ENCODE peak calls at places on chromosomes 1 and 21, in four cellular contexts. One of them, this sample, is unnamed.

GRCh38 chr1:200488375-200489165 is 78.7 kb upstream of the ZNF281 start:
- DNase-seq in K562: peak
- DNase-seq in A549: peak
- DNase-seq in WTC11: peak
- DNase-seq in this sample: peak

GRCh38 chr21:45740491-45741357 is 97.2 kb downstream of the PCBP3 start:
- DNase-seq in K562: no peak
- DNase-seq in A549: no peak
- DNase-seq in WTC11: no peak
- DNase-seq in this sample: no peak

GRCh38 chr21:41953831-41954653 is at the start of gene C2CD2:
- DNase-seq in A549: peak
- DNase-seq in K562: peak
- DNase-seq in WTC11: peak
- DNase-seq in this sample: peak

GRCh38 chr1:93977546-93977945 is 68.3 kb upstream of the GCLM start:
- DNase-seq in K562: no peak
- DNase-seq in A549: no peak
- DNase-seq in WTC11: no peak
- DNase-seq in this sample: no peak

GRCh38 chr21:16330340-16331319 is 600.8 kb downstream of the USP25 start:
- DNase-seq in WTC11: peak
- DNase-seq in A549: peak
- DNase-seq in K562: no peak
- DNase-seq in this sample: peak

GRCh38 chr1:113904292-113904673 is 316 bp downstream of the AP4B1 start:
- DNase-seq in WTC11: peak
- DNase-seq in K562: peak
- DNase-seq in A549: no peak
- DNase-seq in this sample: no peak

GRCh38 chr1:39288735-39289465 is 84.4 kb downstream of the MACF1 start:
- DNase-seq in A549: no peak
- DNase-seq in K562: no peak
- DNase-seq in WTC11: no peak
- DNase-seq in this sample: no peak

GRCh38 chr1:247295274-247295684 is 36.4 kb downstream of the ZNF496 start:
- DNase-seq in WTC11: peak
- DNase-seq in A549: no peak
- DNase-seq in K562: no peak
- DNase-seq in this sample: no peak

GRCh38 chr1:117678246-117678977 is 72.6 kb downstream of the TENT5C start:
- DNase-seq in K562: no peak
- DNase-seq in WTC11: no peak
- DNase-seq in A549: no peak
- DNase-seq in this sample: no peak
- TF ChIP-seq NR3C1 in K562: no peak
- TF ChIP-seq NR3C1 in WTC11: no peak
- TF ChIP-seq NR3C1 in A549: no peak
- TF ChIP-seq NR3C1 in this sample: no peak

GRCh38 chr21:25835397-25835796 is 100.6 kb downstream of the GABPA start:
- DNase-seq in K562: no peak
- DNase-seq in A549: no peak
- DNase-seq in WTC11: no peak
- DNase-seq in this sample: no peak
- TF ChIP-seq NR3C1 in K562: no peak
- TF ChIP-seq NR3C1 in A549: no peak
- TF ChIP-seq NR3C1 in WTC11: no peak
- TF ChIP-seq NR3C1 in this sample: no peak

GRCh38 chr1:12163210-12163609 is 3.6 kb upstream of the TNFRSF1B start:
- DNase-seq in WTC11: no peak
- DNase-seq in A549: no peak
- DNase-seq in K562: no peak
- DNase-seq in this sample: no peak
- TF ChIP-seq NR3C1 in WTC11: no peak
- TF ChIP-seq NR3C1 in A549: no peak
- TF ChIP-seq NR3C1 in K562: no peak
- TF ChIP-seq NR3C1 in this sample: no peak

DNA sequence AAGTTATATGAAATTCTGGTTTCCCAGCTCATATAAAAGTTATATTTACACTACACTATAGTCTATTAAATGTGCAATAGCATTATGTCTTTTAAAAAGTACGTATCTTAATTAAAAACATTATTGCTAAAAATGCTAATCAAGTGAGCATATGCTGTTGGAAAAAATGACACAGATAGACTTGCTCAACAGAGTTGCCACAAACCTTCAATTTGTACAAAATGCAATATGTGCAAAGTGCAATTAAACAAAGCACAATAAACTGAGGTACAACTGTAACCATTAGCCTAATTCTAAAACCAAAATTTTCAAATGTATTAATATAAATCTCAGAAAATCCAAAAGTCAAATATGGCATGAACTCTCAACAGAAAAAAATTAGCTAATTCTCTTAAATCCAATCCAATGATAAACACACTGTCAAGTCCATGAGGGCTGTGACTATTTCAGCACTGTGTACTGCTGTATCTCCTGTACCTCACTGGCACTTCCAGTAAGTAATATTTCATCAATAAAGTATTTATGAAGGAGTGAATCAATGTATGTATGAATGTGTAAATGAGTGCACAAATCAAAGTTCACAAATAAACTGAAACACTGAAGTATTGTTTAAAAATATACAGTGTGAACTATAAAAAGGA is 116.3 kb downstream of the AKT3 start:
- DNase-seq in WTC11: no peak
- DNase-seq in A549: no peak
- DNase-seq in K562: no peak
- DNase-seq in this sample: no peak
- TF ChIP-seq NR3C1 in WTC11: no peak
- TF ChIP-seq NR3C1 in A549: no peak
- TF ChIP-seq NR3C1 in K562: no peak
- TF ChIP-seq NR3C1 in this sample: no peak

GRCh38 chr1:16014509-16015482 is 3.0 kb downstream of the HSPB7 start:
- DNase-seq in WTC11: no peak
- DNase-seq in K562: peak
- DNase-seq in A549: no peak
- DNase-seq in this sample: no peak
- TF ChIP-seq NR3C1 in WTC11: no peak
- TF ChIP-seq NR3C1 in K562: no peak
- TF ChIP-seq NR3C1 in A549: no peak
- TF ChIP-seq NR3C1 in this sample: no peak

This sample was measured in HepG2.